ENCODE peak calls at places on chromosomes 6 and 20, in eight cellular contexts. L, O, N, K, S, R, W and H are unnamed samples.

GRCh38 chr20:39066464-39066863 is 104.3 kb downstream of the DHX35 start:
- DNase-seq in L (no peak), O (no peak), N (no peak), K (no peak), S (no peak), R (no peak), W (no peak), H (no peak)

GRCh38 chr6:17714177-17714576 is 7.5 kb upstream of the NUP153 start:
- DNase-seq in L (no peak), O (no peak), N (peak), K (no peak), S (no peak), R (no peak), W (no peak), H (no peak)

GRCh38 chr6:164379786-164380185 is 929.6 kb downstream of the C6orf118 start:
- DNase-seq in L (no peak), O (no peak), N (no peak), K (no peak), S (no peak), R (peak), W (no peak), H (peak)

GRCh38 chr6:149900620-149901443 is 2.9 kb upstream of the RAET1E start:
- DNase-seq in L (no peak), O (no peak), N (no peak), K (no peak), S (no peak), R (no peak), W (no peak), H (no peak)

GRCh38 chr20:26218301-26218700 is 521.6 kb upstream of the ZNF337 start:
- DNase-seq in L (no peak), O (no peak), N (peak), K (no peak), S (no peak), R (peak), W (no peak), H (no peak)

GRCh38 chr6:156967852-156968251 is 190.7 kb downstream of the ARID1B start:
- DNase-seq in L (no peak), O (no peak), N (no peak), K (no peak), S (no peak), R (no peak), W (no peak), H (no peak)

GRCh38 chr6:7144810-7145209 is 37.0 kb downstream of the RREB1 start:
- DNase-seq in L (no peak), O (no peak), N (no peak), K (no peak), S (no peak), R (no peak), W (peak), H (no peak)

GRCh38 chr6:40543133-40543532 is 44.0 kb downstream of the LRFN2 start:
- DNase-seq in L (no peak), O (no peak), N (no peak), K (no peak), S (no peak), R (no peak), W (no peak), H (no peak)

GRCh38 chr6:142569676-142570075 is 267.9 kb downstream of the ADGRG6 start:
- DNase-seq in L (no peak), O (no peak), N (no peak), K (no peak), S (no peak), R (peak), W (no peak), H (peak)

GRCh38 chr6:35096129-35096852 is 44.8 kb downstream of the TCP11 start:
- DNase-seq in L (no peak), O (peak), N (peak), K (no peak), S (no peak), R (peak), W (no peak), H (peak)

GRCh38 chr6:78909391-78909790 is 42.0 kb downstream of the IRAK1BP1 start:
- DNase-seq in L (no peak), O (no peak), N (peak), K (no peak), S (no peak), R (peak), W (peak), H (no peak)

GRCh38 chr20:12966468-12967085 is 42.2 kb upstream of the SPTLC3 start:
- DNase-seq in L (no peak), O (no peak), N (peak), K (no peak), S (no peak), R (peak), W (peak), H (peak)

GRCh38 chr6:49552596-49552995 is 2.1 kb downstream of the C6orf141 start:
- DNase-seq in L (no peak), O (no peak), N (no peak), K (no peak), S (no peak), R (no peak), W (no peak), H (no peak)

GRCh38 chr6:30037182-30037788 is 23.8 kb upstream of the POLR1H start:
- DNase-seq in L (no peak), O (no peak), N (no peak), K (no peak), S (no peak), R (peak), W (peak), H (peak)

GRCh38 chr6:88476388-88476787 is 310.2 kb upstream of the CNR1 start:
- DNase-seq in L (no peak), O (no peak), N (no peak), K (no peak), S (no peak), R (no peak), W (no peak), H (no peak)

GRCh38 chr6:118216751-118217150 is 309.7 kb downstream of the SLC35F1 start:
- DNase-seq in L (no peak), O (no peak), N (no peak), K (no peak), S (no peak), R (no peak), W (no peak), H (no peak)

GRCh38 chr6:157099912-157100593 is 223.3 kb downstream of the TMEM242 start:
- DNase-seq in L (no peak), O (no peak), N (no peak), K (no peak), S (no peak), R (no peak), W (no peak), H (no peak)

GRCh38 chr6:143513410-143513809 is 1.9 kb upstream of the FUCA2 start:
- DNase-seq in L (no peak), O (peak), N (peak), K (no peak), S (no peak), R (no peak), W (peak), H (no peak)

GRCh38 chr6:71707059-71707458 is 179.3 kb upstream of the RIMS1 start:
- DNase-seq in L (no peak), O (no peak), N (no peak), K (no peak), S (no peak), R (no peak), W (no peak), H (no peak)

GRCh38 chr20:51306081-51306480 is 236.4 kb downstream of the NFATC2 start:
- DNase-seq in L (no peak), O (no peak), N (no peak), K (no peak), S (no peak), R (no peak), W (no peak), H (no peak)

GRCh38 chr6:12114055-12114503 is 102.0 kb downstream of the HIVEP1 start:
- DNase-seq in L (no peak), O (no peak), N (no peak), K (no peak), S (no peak), R (no peak), W (no peak), H (no peak)

GRCh38 chr6:169075211-169075621 is 178.4 kb downstream of the THBS2 start:
- DNase-seq in L (peak), O (peak), N (no peak), K (peak), S (no peak), R (peak), W (peak), H (peak)

GRCh38 chr6:135250751-135251356 is 69.7 kb downstream of the MYB start:
- DNase-seq in L (no peak), O (peak), N (no peak), K (no peak), S (no peak), R (no peak), W (no peak), H (no peak)

GRCh38 chr20:37356961-37357371 is 11.0 kb downstream of the SRC start:
- DNase-seq in L (no peak), O (no peak), N (peak), K (no peak), S (peak), R (no peak), W (peak), H (no peak)

GRCh38 chr6:10401632-10402223 is 13.1 kb downstream of the TFAP2A start:
- DNase-seq in L (no peak), O (no peak), N (no peak), K (no peak), S (no peak), R (no peak), W (no peak), H (no peak)

GRCh38 chr20:32165836-32166545 is 41.6 kb downstream of the PLAGL2 start:
- DNase-seq in L (peak), O (no peak), N (peak), K (no peak), S (no peak), R (no peak), W (no peak), H (no peak)

DNA sequence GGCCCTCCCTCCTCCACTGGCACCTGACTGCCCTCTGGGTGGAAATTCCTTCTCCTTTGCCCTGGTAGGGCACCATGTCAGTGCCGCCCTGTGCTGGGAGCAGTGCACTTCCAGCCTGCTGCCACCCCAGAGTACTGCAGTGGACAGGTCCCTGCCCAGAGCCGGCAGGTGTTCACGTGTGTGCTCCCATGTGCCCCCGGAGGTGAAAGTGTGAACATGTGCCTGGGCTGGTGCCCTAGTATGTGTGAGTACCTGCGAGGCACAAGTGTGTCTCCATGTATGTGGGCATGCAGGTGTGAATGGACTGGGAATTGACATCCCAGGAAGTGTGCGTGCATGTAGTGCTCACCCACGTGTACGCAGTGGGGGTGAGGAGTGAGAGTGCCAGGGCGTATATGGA is 29.4 kb downstream of the SDCBP2 start:
- DNase-seq in L (no peak), O (peak), N (no peak), K (no peak), S (peak), R (no peak), W (peak), H (no peak)
- TF ChIP-seq CTCF in L (no peak), O (peak), N (peak), K (no peak), S (peak), R (no peak), W (peak), H (peak)

GRCh38 chr20:53829706-53830521 is 236.3 kb upstream of the ZNF217 start:
- DNase-seq in L (no peak), O (no peak), N (peak), K (no peak), S (no peak), R (peak), W (peak), H (peak)
- H3K4me3 ChIP-seq in L (peak), O (no peak), N (peak), K (peak), S (no peak), R (peak), W (peak), H (peak)

DNA sequence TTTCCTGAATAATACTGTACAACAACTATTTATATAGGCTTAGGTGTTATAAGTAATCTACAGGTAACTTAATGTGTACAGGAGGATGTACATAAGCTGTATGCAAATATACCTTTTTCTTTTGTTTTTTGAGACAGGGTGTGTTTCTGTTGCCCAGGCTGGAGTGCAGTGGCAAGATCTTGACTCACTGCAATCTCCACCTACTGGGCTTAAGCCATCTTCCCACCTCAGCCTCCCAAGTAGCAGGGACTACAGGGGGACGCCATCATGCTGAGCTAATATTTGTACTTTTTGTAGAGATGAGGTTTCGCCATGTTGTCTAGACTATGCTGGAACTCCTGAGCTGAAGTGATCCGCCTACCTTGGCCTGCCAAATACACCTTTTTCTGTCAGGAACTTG is 191.7 kb upstream of the ZNF217 start:
- DNase-seq in L (no peak), O (no peak), N (no peak), K (no peak), S (peak), R (no peak), W (no peak), H (no peak)
- TF ChIP-seq CTCF in L (no peak), O (no peak), N (no peak), K (no peak), S (peak), R (no peak), W (no peak), H (no peak)

DNA sequence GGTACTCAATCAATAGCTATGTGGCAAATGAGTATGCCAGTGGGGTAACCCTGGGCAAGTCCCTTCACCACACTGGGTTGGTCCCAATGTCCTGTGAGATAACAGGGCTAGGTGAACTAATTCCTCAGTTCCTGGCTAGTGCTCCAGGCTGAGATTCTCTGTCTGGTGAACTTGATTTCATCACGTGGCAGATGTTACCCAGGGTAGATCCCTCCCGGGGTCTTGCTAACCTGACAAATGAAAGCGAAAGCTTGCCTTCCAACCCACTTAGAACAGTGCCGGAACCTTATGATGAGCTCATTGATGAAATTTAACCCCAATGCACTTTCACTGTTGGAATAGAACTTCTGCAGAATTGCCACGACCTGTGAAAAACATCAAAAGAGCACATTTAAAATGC is 6.6 kb upstream of the ANKRD60 start:
- DNase-seq in L (no peak), O (peak), N (no peak), K (no peak), S (no peak), R (no peak), W (no peak), H (no peak)
- H3K4me3 ChIP-seq in L (no peak), O (no peak), N (no peak), K (no peak), S (no peak), R (no peak), W (no peak), H (no peak)

GRCh38 chr6:14396392-14396791 is 278.8 kb downstream of the CD83 start:
- DNase-seq in L (no peak), O (no peak), N (no peak), K (no peak), S (no peak), R (no peak), W (no peak), H (no peak)

GRCh38 chr6:14397518-14397901 is 279.9 kb downstream of the CD83 start:
- DNase-seq in L (no peak), O (no peak), N (no peak), K (no peak), S (no peak), R (no peak), W (peak), H (no peak)

GRCh38 chr6:14398953-14399352 is 281.4 kb downstream of the CD83 start:
- DNase-seq in L (no peak), O (no peak), N (no peak), K (no peak), S (no peak), R (no peak), W (no peak), H (no peak)

GRCh38 chr6:14399635-14400034 is 282.1 kb downstream of the CD83 start:
- DNase-seq in L (no peak), O (no peak), N (no peak), K (no peak), S (no peak), R (no peak), W (no peak), H (no peak)

DNA sequence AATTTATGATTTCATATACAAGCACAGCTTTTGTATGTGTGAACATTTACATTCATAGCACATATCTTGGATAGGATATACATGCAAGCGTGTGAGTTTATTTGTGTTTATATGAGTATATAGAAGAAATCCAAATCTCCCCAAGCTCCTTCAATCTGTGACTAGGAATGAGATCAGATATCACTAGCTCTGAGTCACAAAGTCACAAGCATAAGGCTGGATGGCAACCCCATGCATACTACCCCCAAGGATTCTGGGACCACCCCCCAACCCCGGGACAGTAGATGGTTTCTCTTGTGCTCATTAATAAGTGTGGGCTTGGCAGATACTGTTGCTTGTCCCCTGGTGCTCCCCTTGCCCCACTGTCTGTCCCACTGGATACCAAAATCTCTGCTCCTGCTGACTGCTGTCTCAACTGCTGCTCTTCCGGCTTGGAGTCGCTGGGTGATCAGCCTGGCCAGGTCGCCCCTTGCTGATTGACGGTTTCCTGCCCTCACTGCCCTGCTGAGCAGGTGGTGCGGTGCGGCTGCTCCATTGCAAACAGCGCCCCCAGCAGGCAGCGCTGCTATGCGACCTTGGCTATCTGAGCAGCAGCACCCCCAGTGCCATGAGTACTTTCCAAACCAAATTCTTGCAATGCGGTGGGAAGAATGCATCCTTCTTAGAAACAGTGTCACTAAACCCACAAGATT is 279.4 kb downstream of the CD83 start:
- DNase-seq in L (no peak), O (no peak), N (peak), K (no peak), S (no peak), R (peak), W (no peak), H (peak)
- TF ChIP-seq CTCF in L (no peak), O (no peak), N (peak), K (no peak), S (no peak), R (peak), W (peak), H (peak)